ENCODE peak calls at places on chromosomes 1 and 21, in six cellular contexts. L, K, Y, V, C and S are unnamed samples. For H3K9me3, the result is how much of the 10 kb centered on the place peaks cover.

GRCh38 chr1:12177999-12178441 is 11.2 kb downstream of the TNFRSF1B start:
- DNase-seq in L (peak), K (peak), Y (no peak), V (no peak), C (peak), S (peak)

GRCh38 chr1:54559771-54560231 is 11.8 kb downstream of the ACOT11 start:
- DNase-seq in L (no peak), K (peak), Y (peak), V (no peak), C (no peak), S (no peak)

GRCh38 chr1:160362168-160362941 is 4.5 kb upstream of the NHLH1 start:
- DNase-seq in L (no peak), K (no peak), Y (no peak), V (no peak), C (no peak), S (no peak)

GRCh38 chr1:177771688-177772087 is 198.2 kb downstream of the SEC16B start:
- DNase-seq in L (no peak), K (no peak), Y (no peak), V (no peak), C (no peak), S (no peak)

GRCh38 chr1:67053785-67054759 is at the start of gene SLC35D1:
- DNase-seq in L (peak), K (peak), Y (peak), V (peak), C (peak), S (peak)

GRCh38 chr1:211676106-211676583 is 724 bp upstream of the NEK2 start:
- DNase-seq in L (no peak), K (no peak), Y (no peak), V (no peak), C (no peak), S (no peak)

GRCh38 chr1:203342192-203342940 is 8.6 kb downstream of the FMOD start:
- DNase-seq in L (peak), K (no peak), Y (peak), V (no peak), C (no peak), S (peak)

GRCh38 chr1:44926311-44926781 is 60.0 kb downstream of the EIF2B3 start:
- DNase-seq in L (no peak), K (no peak), Y (no peak), V (no peak), C (no peak), S (no peak)

GRCh38 chr1:228930479-228930957 is 195.2 kb downstream of the RHOU start:
- DNase-seq in L (peak), K (no peak), Y (no peak), V (no peak), C (no peak), S (peak)

GRCh38 chr1:246837418-246838117 is 94.2 kb downstream of the AHCTF1 start:
- DNase-seq in L (no peak), K (no peak), Y (no peak), V (no peak), C (no peak), S (no peak)

GRCh38 chr1:36523850-36524249 is 41.1 kb upstream of the CSF3R start:
- DNase-seq in L (no peak), K (no peak), Y (no peak), V (no peak), C (no peak), S (no peak)

GRCh38 chr1:58626293-58626692 is 49.2 kb upstream of the TACSTD2 start:
- DNase-seq in L (no peak), K (no peak), Y (no peak), V (no peak), C (no peak), S (no peak)

GRCh38 chr1:103489881-103490280 is 35.6 kb upstream of the RNPC3 start:
- DNase-seq in L (no peak), K (no peak), Y (no peak), V (no peak), C (no peak), S (no peak)

GRCh38 chr1:109762821-109763645 is 690 bp downstream of the EPS8L3 start:
- DNase-seq in L (no peak), K (peak), Y (no peak), V (peak), C (peak), S (peak)

GRCh38 chr1:52056937-52057231 is 789 bp downstream of the BTF3L4 start:
- DNase-seq in L (no peak), K (no peak), Y (no peak), V (no peak), C (no peak), S (no peak)

GRCh38 chr1:174966000-174966572 is 33.7 kb upstream of the CACYBP start:
- DNase-seq in L (no peak), K (no peak), Y (no peak), V (no peak), C (no peak), S (no peak)

GRCh38 chr1:229129306-229130027 is 141.4 kb upstream of the RAB4A start:
- DNase-seq in L (no peak), K (no peak), Y (no peak), V (no peak), C (no peak), S (no peak)

GRCh38 chr1:165542647-165543046 is 1.2 kb upstream of the LRRC52 start:
- DNase-seq in L (no peak), K (no peak), Y (no peak), V (no peak), C (no peak), S (no peak)

GRCh38 chr1:153485880-153486279 is 25.4 kb upstream of the S100A7 start:
- DNase-seq in L (no peak), K (no peak), Y (peak), V (no peak), C (no peak), S (no peak)

GRCh38 chr1:178266619-178267066 is 172.7 kb downstream of the RASAL2 start:
- DNase-seq in L (no peak), K (no peak), Y (no peak), V (no peak), C (no peak), S (no peak)

GRCh38 chr21:42161957-42162681 is 56.8 kb upstream of the ABCG1 start:
- DNase-seq in L (no peak), K (peak), Y (no peak), V (no peak), C (no peak), S (no peak)

GRCh38 chr1:240906477-240906876 is 294.5 kb upstream of the GREM2 start:
- DNase-seq in L (no peak), K (no peak), Y (peak), V (no peak), C (no peak), S (peak)

GRCh38 chr1:95888877-95889799 is 655.1 kb downstream of the RWDD3 start:
- DNase-seq in L (no peak), K (no peak), Y (no peak), V (no peak), C (no peak), S (no peak)

GRCh38 chr1:24990796-24991195 is 60.7 kb upstream of the RUNX3 start:
- DNase-seq in L (no peak), K (no peak), Y (no peak), V (no peak), C (peak), S (no peak)

GRCh38 chr21:15935530-15935929 is 205.7 kb downstream of the USP25 start:
- DNase-seq in L (no peak), K (no peak), Y (no peak), V (no peak), C (no peak), S (no peak)

GRCh38 chr1:17587693-17588047 is 48.2 kb downstream of the ARHGEF10L start:
- DNase-seq in L (no peak), K (no peak), Y (peak), V (no peak), C (no peak), S (no peak)

GRCh38 chr1:24384251-24385090 is 29.1 kb downstream of the STPG1 start:
- DNase-seq in L (peak), K (no peak), Y (no peak), V (no peak), C (no peak), S (peak)

GRCh38 chr1:26733982-26734381 is 38.2 kb downstream of the ARID1A start:
- DNase-seq in L (no peak), K (no peak), Y (no peak), V (no peak), C (no peak), S (no peak)

GRCh38 chr1:11731719-11732283 is 4.1 kb upstream of the AGTRAP start:
- DNase-seq in L (peak), K (peak), Y (peak), V (peak), C (peak), S (peak)

GRCh38 chr1:110056776-110057175 is 13.7 kb downstream of the ALX3 start:
- DNase-seq in L (no peak), K (no peak), Y (no peak), V (no peak), C (peak), S (no peak)

GRCh38 chr1:200724064-200724463 is 14.6 kb upstream of the CAMSAP2 start:
- DNase-seq in L (no peak), K (no peak), Y (no peak), V (no peak), C (no peak), S (no peak)

GRCh38 chr21:44485254-44485793 is 30.0 kb downstream of the LRRC3 start:
- DNase-seq in L (peak), K (no peak), Y (no peak), V (peak), C (no peak), S (no peak)

GRCh38 chr1:241356519-241357365 is at the start of gene RGS7:
- DNase-seq in L (peak), K (peak), Y (peak), V (peak), C (peak), S (peak)

GRCh38 chr1:221991221-221991620 is 249.3 kb upstream of the DUSP10 start:
- DNase-seq in L (no peak), K (no peak), Y (no peak), V (no peak), C (no peak), S (no peak)

GRCh38 chr1:2443285-2444137 is 31.1 kb upstream of the PEX10 start:
- DNase-seq in L (no peak), K (no peak), Y (no peak), V (no peak), C (no peak), S (no peak)

GRCh38 chr1:227654858-227655752 is 80.0 kb downstream of the JMJD4 start:
- DNase-seq in L (no peak), K (no peak), Y (no peak), V (no peak), C (no peak), S (no peak)
- H3K9me3 ChIP-seq in L (half or more), K (half or more), Y (half or more), V (under half), C (under half), S (half or more)

DNA sequence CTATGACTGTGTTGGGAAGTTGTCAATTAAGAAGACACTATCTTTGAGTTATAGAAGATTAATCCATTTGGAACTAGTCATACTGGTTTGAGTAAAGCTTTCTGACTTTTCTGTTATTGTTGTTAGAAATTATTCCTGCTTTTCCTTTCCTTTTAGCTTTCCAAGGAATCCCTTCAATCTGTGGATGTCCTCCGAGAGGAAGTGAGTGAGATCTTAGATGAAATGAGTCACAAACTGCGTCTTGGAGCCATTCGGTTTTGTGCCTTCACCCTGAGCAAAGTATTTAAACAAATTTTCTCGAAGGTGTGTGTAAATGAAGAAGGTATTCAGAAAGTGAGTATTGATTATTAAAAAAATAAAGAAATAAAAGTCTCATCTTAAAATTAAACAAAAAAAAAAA is 19.3 kb downstream of the GNPAT start:
- DNase-seq in L (no peak), K (no peak), Y (no peak), V (no peak), C (no peak), S (no peak)
- H3K9me3 ChIP-seq in L (under half), K (under half), Y (under half), V (under half), C (under half), S (under half)

DNA sequence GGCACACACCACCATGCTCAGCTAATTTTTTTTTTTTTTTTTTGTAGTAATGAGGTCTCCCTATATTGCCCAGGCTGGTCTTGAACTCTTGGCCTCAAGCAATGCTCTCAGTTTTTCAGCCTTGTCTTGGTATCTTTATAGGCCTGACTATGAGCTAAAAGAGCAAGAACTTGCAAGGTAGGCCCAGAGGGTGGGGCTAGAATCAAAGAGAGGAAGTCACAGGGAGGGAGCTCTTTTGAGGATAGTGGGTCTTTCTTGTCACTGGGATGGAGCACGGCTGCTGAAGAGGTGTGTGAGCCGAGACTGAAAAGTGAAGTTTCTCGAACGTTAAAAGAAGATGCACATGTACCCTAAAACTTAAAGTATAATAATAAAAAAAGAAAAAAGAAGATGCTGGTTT is 260.0 kb upstream of the BEND5 start:
- DNase-seq in L (no peak), K (no peak), Y (no peak), V (no peak), C (no peak), S (no peak)
- H3K9me3 ChIP-seq in L (under half), K (under half), Y (under half), V (under half), C (under half), S (under half)

GRCh38 chr21:46091631-46092025 is 6.3 kb upstream of the COL6A2 start:
- DNase-seq in L (no peak), K (peak), Y (no peak), V (no peak), C (peak), S (no peak)
- H3K9me3 ChIP-seq in L (under half), K (under half), Y (under half), V (under half), C (under half), S (under half)